ENCODE peak calls at places on chromosomes 16 and 17, in six cellular contexts. J, X, E, K, I and H are unnamed samples.

GRCh38 chr16:2077696-2078095 is 29.9 kb downstream of the TSC2 start:
- DNase-seq in J (no peak), X (no peak), E (no peak), K (no peak), I (no peak), H (no peak)

GRCh38 chr16:80556481-80556880 is 15.7 kb downstream of the DYNLRB2 start:
- DNase-seq in J (no peak), X (no peak), E (no peak), K (no peak), I (no peak), H (no peak)

GRCh38 chr17:77096570-77097214 is 44.1 kb upstream of the SEC14L1 start:
- DNase-seq in J (no peak), X (peak), E (peak), K (no peak), I (no peak), H (peak)

GRCh38 chr16:22948603-22949368 is 134.8 kb downstream of the HS3ST2 start:
- DNase-seq in J (peak), X (peak), E (peak), K (no peak), I (peak), H (peak)

GRCh38 chr17:63834431-63835166 is 7.1 kb upstream of the FTSJ3 start:
- DNase-seq in J (no peak), X (peak), E (peak), K (no peak), I (no peak), H (peak)

GRCh38 chr16:49641250-49641649 is 214.7 kb downstream of the ZNF423 start:
- DNase-seq in J (no peak), X (no peak), E (no peak), K (no peak), I (no peak), H (no peak)

GRCh38 chr17:51351890-51352289 is 91.5 kb downstream of the UTP18 start:
- DNase-seq in J (peak), X (peak), E (no peak), K (no peak), I (no peak), H (no peak)

GRCh38 chr16:2610781-2611498 is 71.4 kb upstream of the KCTD5 start:
- DNase-seq in J (no peak), X (no peak), E (peak), K (no peak), I (no peak), H (no peak)

GRCh38 chr17:6241996-6242395 is 171.8 kb downstream of the WSCD1 start:
- DNase-seq in J (no peak), X (no peak), E (no peak), K (no peak), I (no peak), H (no peak)

GRCh38 chr17:45432405-45433113 is at the start of gene ARHGAP27:
- DNase-seq in J (peak), X (no peak), E (peak), K (no peak), I (peak), H (no peak)

GRCh38 chr17:76447931-76448652 is 4.9 kb downstream of the UBE2O start:
- DNase-seq in J (no peak), X (no peak), E (no peak), K (no peak), I (no peak), H (peak)

GRCh38 chr17:80596760-80597608 is 52.3 kb downstream of the RPTOR start:
- DNase-seq in J (no peak), X (peak), E (no peak), K (no peak), I (no peak), H (no peak)

GRCh38 chr17:76174072-76174471 is 33.0 kb upstream of the FOXJ1 start:
- DNase-seq in J (no peak), X (no peak), E (no peak), K (no peak), I (no peak), H (no peak)

GRCh38 chr17:76025294-76025693 is 1.8 kb downstream of the EVPL start:
- DNase-seq in J (no peak), X (no peak), E (no peak), K (no peak), I (no peak), H (no peak)

GRCh38 chr17:30346211-30346831 is 12.5 kb upstream of the TMIGD1 start:
- DNase-seq in J (no peak), X (peak), E (no peak), K (no peak), I (no peak), H (no peak)

GRCh38 chr16:81956213-81956948 is 54.9 kb downstream of the SDR42E1 start:
- DNase-seq in J (no peak), X (peak), E (no peak), K (no peak), I (no peak), H (no peak)

GRCh38 chr16:3015865-3016521 is 2.0 kb downstream of the CLDN6 start:
- DNase-seq in J (no peak), X (no peak), E (no peak), K (no peak), I (no peak), H (no peak)

GRCh38 chr16:5966004-5966403 is 868.4 kb upstream of the EEF2KMT start:
- DNase-seq in J (no peak), X (no peak), E (no peak), K (no peak), I (no peak), H (no peak)

GRCh38 chr17:42720996-42721583 is 23.8 kb downstream of the EZH1 start:
- DNase-seq in J (no peak), X (peak), E (peak), K (no peak), I (no peak), H (no peak)

GRCh38 chr17:50062323-50063243 is 6.7 kb downstream of the ITGA3 start:
- DNase-seq in J (peak), X (peak), E (peak), K (no peak), I (no peak), H (peak)

GRCh38 chr17:8051831-8052230 is 13.0 kb downstream of the ALOX15B start:
- DNase-seq in J (no peak), X (no peak), E (no peak), K (no peak), I (no peak), H (no peak)

GRCh38 chr17:54626146-54626703 is 274.4 kb upstream of the TOM1L1 start:
- DNase-seq in J (no peak), X (no peak), E (no peak), K (no peak), I (no peak), H (no peak)

GRCh38 chr17:41773190-41773588 is 13.3 kb downstream of the JUP start:
- DNase-seq in J (peak), X (peak), E (peak), K (no peak), I (no peak), H (peak)

GRCh38 chr16:46763147-46763546 is 15.0 kb upstream of the MYLK3 start:
- DNase-seq in J (peak), X (no peak), E (no peak), K (no peak), I (no peak), H (peak)

GRCh38 chr17:64682261-64683181 is 20.4 kb upstream of the SMURF2 start:
- DNase-seq in J (no peak), X (peak), E (no peak), K (no peak), I (no peak), H (no peak)

GRCh38 chr16:79816081-79816497 is 215.6 kb upstream of the MAF start:
- DNase-seq in J (peak), X (no peak), E (no peak), K (no peak), I (no peak), H (no peak)

GRCh38 chr16:57732683-57733082 is 2.9 kb upstream of the KATNB1 start:
- DNase-seq in J (no peak), X (no peak), E (no peak), K (no peak), I (no peak), H (no peak)

GRCh38 chr16:73304008-73304814 is 256.3 kb upstream of the ZFHX3 start:
- DNase-seq in J (no peak), X (no peak), E (no peak), K (no peak), I (no peak), H (no peak)

GRCh38 chr17:7025240-7025639 is 2.4 kb downstream of the BCL6B start:
- DNase-seq in J (no peak), X (no peak), E (no peak), K (no peak), I (no peak), H (no peak)

GRCh38 chr17:30369995-30370394 is 8.7 kb upstream of the CPD start:
- DNase-seq in J (no peak), X (no peak), E (no peak), K (no peak), I (no peak), H (no peak)